ENCODE peak calls at places on chromosomes 5 and 9, in four cellular contexts. A is fibroblast of the aortic adventitia, S is IMR-90, H is astrocyte. I is an unnamed sample.

GRCh38 chr5:95858023-95858461 is 35.5 kb upstream of the GLRX start:
- DNase-seq in A (peak), S (peak), H (peak), I (no peak)

GRCh38 chr5:109945097-109945678 is 255.5 kb downstream of the MAN2A1 start:
- DNase-seq in A (no peak), S (no peak), H (peak), I (no peak)

GRCh38 chr5:17042041-17042440 is 106.0 kb upstream of the MYO10 start:
- DNase-seq in A (no peak), S (no peak), H (no peak), I (no peak)

GRCh38 chr9:98191615-98192502 is 578 bp downstream of the CORO2A start:
- DNase-seq in A (no peak), S (no peak), H (no peak), I (no peak)

GRCh38 chr5:756865-757345 is 27.6 kb downstream of the ZDHHC11B start:
- DNase-seq in A (no peak), S (no peak), H (no peak), I (no peak)

GRCh38 chr9:126690431-126691051 is 76.8 kb downstream of the LMX1B start:
- DNase-seq in A (no peak), S (no peak), H (no peak), I (no peak)

GRCh38 chr9:37372839-37373238 is 49.7 kb upstream of the GRHPR start:
- DNase-seq in A (no peak), S (no peak), H (no peak), I (no peak)

GRCh38 chr5:10704949-10705621 is 55.9 kb downstream of the DAP start:
- DNase-seq in A (peak), S (peak), H (peak), I (no peak)

GRCh38 chr9:124761710-124762109 is 9.4 kb downstream of the NR6A1 start:
- DNase-seq in A (no peak), S (no peak), H (no peak), I (no peak)

GRCh38 chr9:112486221-112487007 is at the start of gene KIAA1958:
- DNase-seq in A (peak), S (peak), H (peak), I (no peak)

GRCh38 chr5:176469293-176469692 is 21.1 kb downstream of the FAF2 start:
- DNase-seq in A (peak), S (no peak), H (no peak), I (no peak)

GRCh38 chr9:8751531-8751930 is 952.0 kb upstream of the DMAC1 start:
- DNase-seq in A (peak), S (no peak), H (no peak), I (no peak)

GRCh38 chr5:52705720-52706119 is 82.0 kb upstream of the ITGA1 start:
- DNase-seq in A (no peak), S (no peak), H (no peak), I (no peak)

GRCh38 chr5:141960018-141960417 is 2.0 kb upstream of the PCDH12 start:
- DNase-seq in A (no peak), S (no peak), H (no peak), I (no peak)

GRCh38 chr5:142475102-142475501 is 150.3 kb upstream of the SPRY4 start:
- DNase-seq in A (no peak), S (no peak), H (no peak), I (no peak)

GRCh38 chr9:134377976-134378375 is 51.7 kb downstream of the RXRA start:
- DNase-seq in A (no peak), S (no peak), H (no peak), I (no peak)

GRCh38 chr5:42522783-42523182 is 99.5 kb downstream of the GHR start:
- DNase-seq in A (no peak), S (no peak), H (no peak), I (no peak)

GRCh38 chr5:28967848-28968247 is 1929.5 kb upstream of the CDH9 start:
- DNase-seq in A (no peak), S (no peak), H (no peak), I (no peak)

GRCh38 chr9:134561427-134562145 is 80.0 kb upstream of the COL5A1 start:
- DNase-seq in A (no peak), S (no peak), H (no peak), I (no peak)

GRCh38 chr9:129640871-129641750 is 840 bp downstream of the ASB6 start:
- DNase-seq in A (no peak), S (no peak), H (no peak), I (no peak)

GRCh38 chr5:9437741-9438240 is 108.1 kb downstream of the SEMA5A start:
- DNase-seq in A (peak), S (peak), H (peak), I (peak)

GRCh38 chr9:75499812-75500211 is 390.7 kb upstream of the PCSK5 start:
- DNase-seq in A (no peak), S (no peak), H (no peak), I (no peak)

GRCh38 chr5:127762412-127762811 is 59.2 kb downstream of the CCDC192 start:
- DNase-seq in A (no peak), S (no peak), H (no peak), I (no peak)

GRCh38 chr5:140576776-140577201 is 12.2 kb downstream of the SLC35A4 start:
- DNase-seq in A (peak), S (no peak), H (no peak), I (no peak)

GRCh38 chr9:125100822-125101221 is 42.5 kb downstream of the SCAI start:
- DNase-seq in A (no peak), S (no peak), H (no peak), I (no peak)

GRCh38 chr5:81353189-81353588 is 40.7 kb downstream of the ACOT12 start:
- DNase-seq in A (no peak), S (no peak), H (no peak), I (no peak)
- TF ChIP-seq CTCF in A (no peak), S (no peak), H (no peak), I (no peak)

GRCh38 chr5:80935811-80936385 is 24.3 kb upstream of the RASGRF2 start:
- DNase-seq in A (no peak), S (no peak), H (no peak), I (no peak)
- TF ChIP-seq CTCF in A (peak), S (peak), H (no peak), I (peak)

DNA sequence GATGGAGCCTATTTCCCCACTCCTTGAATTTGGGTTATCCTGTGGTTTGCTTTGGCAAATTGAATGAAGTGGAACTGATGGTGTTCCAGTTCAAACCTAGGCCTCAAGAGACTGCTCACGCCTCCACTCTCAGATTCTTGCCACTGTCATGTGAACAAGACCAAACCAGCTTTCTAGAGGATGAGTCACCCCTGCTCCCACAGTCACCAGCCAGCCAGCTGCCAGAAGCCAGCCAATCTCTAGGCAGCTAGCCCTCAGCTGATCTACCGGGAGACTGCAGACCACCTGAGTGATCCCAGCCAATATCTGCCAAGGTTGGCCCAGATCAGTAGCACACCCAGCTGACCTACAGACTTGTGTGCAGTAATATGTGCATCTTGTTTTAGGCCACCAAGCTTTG is 300.6 kb downstream of the TMEM38B start:
- DNase-seq in A (no peak), S (no peak), H (peak), I (no peak)
- TF ChIP-seq CTCF in A (no peak), S (no peak), H (no peak), I (no peak)

GRCh38 chr5:59583810-59584562 is 309.5 kb downstream of the PDE4D start:
- DNase-seq in A (no peak), S (no peak), H (no peak), I (no peak)
- TF ChIP-seq CTCF in A (no peak), S (no peak), H (no peak), I (no peak)

DNA sequence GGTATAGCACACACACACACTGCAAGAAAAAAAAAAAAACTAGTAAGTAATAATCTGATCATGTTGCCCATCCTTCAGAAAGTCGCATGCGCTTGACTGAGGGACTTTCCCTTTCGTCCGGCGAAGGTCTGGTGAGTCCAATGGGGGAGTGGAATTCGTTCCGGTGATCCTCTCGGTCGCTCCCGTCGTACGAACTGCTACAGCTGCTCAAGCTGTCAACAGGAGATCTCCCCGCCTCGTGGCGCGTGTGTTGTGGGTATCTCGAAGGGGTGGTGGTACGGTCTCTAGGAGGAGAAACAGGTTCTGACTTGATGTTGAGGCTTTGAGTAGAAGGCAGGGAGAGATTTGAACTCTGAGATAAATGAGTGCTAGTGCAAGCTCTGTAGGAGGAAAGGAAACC is 160.4 kb downstream of the MEF2C start:
- DNase-seq in A (no peak), S (no peak), H (no peak), I (no peak)
- TF ChIP-seq CTCF in A (no peak), S (no peak), H (no peak), I (no peak)

GRCh38 chr5:66171349-66172344 is 27.5 kb downstream of the SREK1 start:
- DNase-seq in A (peak), S (peak), H (peak), I (peak)
- TF ChIP-seq CTCF in A (peak), S (peak), H (peak), I (peak)